ENCODE peak calls at places on chromosomes 6 and 20, in five cellular contexts. T, J, L, K and Q are unnamed samples.

GRCh38 chr6:18343741-18344140 is 43.4 kb upstream of the RNF144B start:
- DNase-seq in J (peak), K (no peak), T (no peak), L (peak), Q (no peak)

GRCh38 chr6:22401206-22401605 is 104.4 kb upstream of the PRL start:
- DNase-seq in K (no peak), J (no peak), L (no peak), T (no peak), Q (no peak)

GRCh38 chr6:169722362-169723199 is 1.7 kb downstream of the PHF10 start:
- DNase-seq in T (peak), J (peak), K (peak), L (no peak), Q (no peak)

GRCh38 chr6:129644567-129645015 is 65.4 kb downstream of the ARHGAP18 start:
- DNase-seq in K (no peak), L (peak), J (peak), T (no peak), Q (no peak)

GRCh38 chr6:169848946-169849345 is 97.5 kb downstream of the ERMARD start:
- DNase-seq in K (peak), J (no peak), T (no peak), L (no peak), Q (no peak)

GRCh38 chr20:59672576-59672975 is 68.2 kb downstream of the PHACTR3 start:
- DNase-seq in L (no peak), J (no peak), T (no peak), K (no peak), Q (no peak)

GRCh38 chr20:62405108-62405980 is 1.7 kb downstream of the CABLES2 start:
- DNase-seq in K (no peak), T (peak), L (no peak), J (peak), Q (no peak)

GRCh38 chr20:63032026-63032800 is 25.4 kb upstream of the BHLHE23 start:
- DNase-seq in T (no peak), J (no peak), K (peak), L (no peak), Q (no peak)

GRCh38 chr6:167668754-167669552 is 157.8 kb upstream of the AFDN start:
- DNase-seq in K (peak), J (no peak), T (no peak), L (no peak), Q (no peak)

GRCh38 chr6:147166360-147166944 is 37.8 kb upstream of the STXBP5 start:
- DNase-seq in K (no peak), L (no peak), J (peak), T (no peak), Q (no peak)

GRCh38 chr20:4012631-4013030 is 2.7 kb downstream of the RNF24 start:
- DNase-seq in K (no peak), L (peak), T (no peak), J (peak), Q (no peak)

GRCh38 chr6:170292778-170293164 is 1.9 kb upstream of the DLL1 start:
- DNase-seq in J (no peak), K (peak), L (no peak), T (no peak), Q (no peak)

GRCh38 chr20:19583532-19584175 is 174.4 kb upstream of the RIN2 start:
- DNase-seq in T (peak), J (peak), L (no peak), K (peak), Q (no peak)

GRCh38 chr6:30378290-30378937 is 33.5 kb downstream of the RPP21 start:
- DNase-seq in J (peak), T (peak), K (no peak), L (no peak), Q (peak)

GRCh38 chr6:140441256-140441655 is 1066.8 kb upstream of the CITED2 start:
- DNase-seq in L (peak), T (peak), K (peak), J (peak), Q (no peak)

GRCh38 chr6:25384967-25385366 is 105.8 kb downstream of the CARMIL1 start:
- DNase-seq in K (no peak), L (no peak), J (peak), T (no peak), Q (no peak)

GRCh38 chr6:138287144-138287955 is 69.1 kb upstream of the PBOV1 start:
- DNase-seq in T (peak), J (peak), K (peak), L (no peak), Q (no peak)

GRCh38 chr20:49969946-49970345 is 12.8 kb upstream of the SNAI1 start:
- DNase-seq in T (no peak), K (peak), J (no peak), L (no peak), Q (no peak)

GRCh38 chr6:46419576-46420002 is 71.7 kb downstream of the RCAN2 start:
- DNase-seq in L (no peak), K (no peak), J (peak), T (peak), Q (no peak)

GRCh38 chr6:167548451-167548850 is 223.6 kb downstream of the TTLL2 start:
- DNase-seq in T (no peak), L (no peak), K (no peak), J (no peak), Q (no peak)

GRCh38 chr6:106666290-106667021 is 37.1 kb downstream of the QRSL1 start:
- DNase-seq in J (no peak), K (no peak), L (no peak), T (no peak), Q (no peak)

GRCh38 chr6:106759112-106759511 is 129.7 kb downstream of the QRSL1 start:
- DNase-seq in L (no peak), K (no peak), T (no peak), J (no peak), Q (no peak)

GRCh38 chr6:158011478-158011920 is 29.8 kb downstream of the SYNJ2 start:
- DNase-seq in K (peak), T (no peak), J (no peak), L (no peak), Q (no peak)

GRCh38 chr6:158006821-158007570 is 25.3 kb downstream of the SYNJ2 start:
- DNase-seq in T (no peak), L (no peak), K (peak), J (no peak), Q (no peak)

GRCh38 chr6:158010591-158011477 is 29.2 kb downstream of the SYNJ2 start:
- DNase-seq in T (no peak), K (peak), J (no peak), L (no peak), Q (no peak)

GRCh38 chr6:158009935-158010585 is 28.4 kb downstream of the SYNJ2 start:
- DNase-seq in J (no peak), L (no peak), K (peak), T (no peak), Q (no peak)

DNA sequence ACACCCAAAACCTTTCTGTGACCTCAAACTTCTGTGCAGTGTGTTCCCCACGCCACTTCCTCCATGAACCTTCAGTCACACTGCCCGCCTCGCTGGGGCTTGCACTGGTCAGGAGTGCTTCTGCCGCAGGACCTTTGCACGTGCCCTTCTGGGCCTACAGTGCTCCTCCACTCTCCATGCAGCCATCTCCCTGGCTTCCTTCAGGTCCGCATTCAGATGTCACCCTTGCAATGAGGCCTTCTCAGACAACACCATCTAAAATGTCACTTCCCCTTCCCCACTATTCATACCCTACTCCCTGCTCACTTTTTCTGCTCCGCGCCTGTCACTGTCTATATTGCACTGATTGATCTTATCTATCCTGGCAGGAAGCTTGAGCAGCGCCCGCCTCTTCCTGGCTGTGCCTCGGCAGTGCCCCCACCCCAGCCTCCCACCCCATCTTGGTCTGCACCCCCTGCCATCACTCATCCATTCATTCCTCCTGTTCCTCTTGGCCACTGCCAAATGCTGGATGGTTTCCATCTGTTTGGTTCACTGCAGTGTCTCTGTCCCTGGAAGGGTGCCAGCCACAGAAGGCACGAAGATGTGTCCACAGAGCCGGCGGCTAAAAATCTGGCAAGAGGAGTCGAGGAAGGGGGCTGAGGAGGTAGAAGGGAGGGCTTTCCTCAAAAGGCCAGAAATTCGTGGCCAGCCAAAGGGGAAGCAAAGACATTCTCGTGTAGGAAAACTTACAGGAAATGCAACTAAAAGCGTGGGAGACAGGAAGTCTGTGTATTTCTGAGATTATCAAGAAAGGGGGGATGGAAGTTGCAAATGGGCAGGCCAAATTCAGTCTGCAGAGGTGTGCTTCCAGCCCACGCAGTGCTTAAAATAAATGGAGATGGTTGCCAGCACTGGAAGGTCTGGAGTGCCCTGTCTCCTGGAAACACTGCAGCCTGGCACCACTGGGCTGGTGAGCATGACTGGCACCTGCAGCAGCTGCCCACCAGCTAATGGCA is 27.5 kb downstream of the SYNJ2 start:
- DNase-seq in J (peak), K (peak), L (no peak), T (no peak), Q (peak)
- H3K4me3 ChIP-seq in J (no peak), K (peak), L (no peak), T (no peak), Q (no peak)

GRCh38 chr20:1300083-1300840 is 28.7 kb downstream of the SDCBP2 start:
- DNase-seq in J (no peak), K (peak), T (no peak), L (no peak), Q (no peak)

GRCh38 chr20:1298166-1298565 is 30.8 kb downstream of the SDCBP2 start:
- DNase-seq in T (no peak), L (no peak), K (peak), J (no peak), Q (no peak)

GRCh38 chr20:1301031-1301529 is 27.9 kb downstream of the SDCBP2 start:
- DNase-seq in T (no peak), L (no peak), J (peak), K (peak), Q (no peak)

GRCh38 chr20:1298888-1299511 is 29.9 kb downstream of the SDCBP2 start:
- DNase-seq in T (no peak), L (no peak), J (no peak), K (no peak), Q (no peak)

GRCh38 chr20:1299522-1299921 is 29.4 kb downstream of the SDCBP2 start:
- DNase-seq in T (peak), L (no peak), K (peak), J (no peak), Q (no peak)
- TF ChIP-seq CTCF in T (peak), L (no peak), K (no peak), J (no peak), Q (peak)

GRCh38 chr20:54049156-54049555 is 21.2 kb downstream of the BCAS1 start:
- DNase-seq in T (no peak), L (no peak), K (no peak), J (peak), Q (no peak)

GRCh38 chr20:54047048-54047447 is 23.3 kb downstream of the BCAS1 start:
- DNase-seq in T (no peak), J (no peak), K (no peak), L (no peak), Q (no peak)

GRCh38 chr20:54051019-54051418 is 19.4 kb downstream of the BCAS1 start:
- DNase-seq in L (no peak), K (no peak), T (no peak), J (no peak), Q (no peak)

GRCh38 chr20:54048489-54048888 is 21.9 kb downstream of the BCAS1 start:
- DNase-seq in T (no peak), L (no peak), K (no peak), J (no peak), Q (no peak)

GRCh38 chr20:54047741-54048140 is 22.7 kb downstream of the BCAS1 start:
- DNase-seq in K (no peak), L (no peak), J (no peak), T (no peak), Q (no peak)
- H3K4me3 ChIP-seq in K (no peak), L (no peak), J (no peak), T (no peak), Q (no peak)

GRCh38 chr20:51023617-51024155 is 779 bp upstream of the KCNG1 start:
- DNase-seq in L (no peak), T (no peak), K (no peak), J (no peak), Q (no peak)

GRCh38 chr20:51024761-51025160 is 1.9 kb upstream of the KCNG1 start:
- DNase-seq in K (peak), T (no peak), L (no peak), J (no peak), Q (no peak)

GRCh38 chr20:51022227-51022802 is 592 bp downstream of the KCNG1 start:
- DNase-seq in J (no peak), L (no peak), K (no peak), T (peak), Q (no peak)

GRCh38 chr20:51021067-51022025 is 1.6 kb downstream of the KCNG1 start:
- DNase-seq in L (no peak), K (no peak), J (peak), T (peak), Q (no peak)

GRCh38 chr20:51022803-51023616 is at the start of gene KCNG1:
- DNase-seq in K (peak), J (peak), T (peak), L (no peak), Q (no peak)
- TF ChIP-seq CTCF in K (no peak), J (peak), T (no peak), L (no peak), Q (no peak)

GRCh38 chr6:154246723-154247118 is 109.9 kb downstream of the IPCEF1 start:
- DNase-seq in T (no peak), K (no peak), L (no peak), J (no peak), Q (no peak)
- H3K4me3 ChIP-seq in T (no peak), K (peak), L (no peak), J (no peak), Q (no peak)